ENCODE peak calls at places on chromosomes 12 and 14, in four cellular contexts. W, U, T and J are unnamed samples.

GRCh38 chr12:138898-139534 is 72.4 kb downstream of the IQSEC3 start:
- DNase-seq in W (peak; percentile 53), U (peak; percentile 67), T (peak; percentile 20), J (peak; percentile 11)

GRCh38 chr14:22820731-22821130 is 5.5 kb upstream of the SLC7A7 start:
- DNase-seq in W (no peak), U (no peak), T (no peak), J (no peak)

GRCh38 chr12:53985900-53986685 is 1.1 kb downstream of the HOXC10 start:
- DNase-seq in W (no peak), U (no peak), T (no peak), J (no peak)

GRCh38 chr12:17992002-17992656 is 97.9 kb downstream of the RERGL start:
- DNase-seq in W (no peak), U (no peak), T (no peak), J (peak; percentile 51)

GRCh38 chr12:71455028-71455737 is 15.6 kb downstream of the LGR5 start:
- DNase-seq in W (no peak), U (no peak), T (no peak), J (no peak)

GRCh38 chr12:98060421-98060820 is 455.0 kb upstream of the TMPO start:
- DNase-seq in W (no peak), U (no peak), T (no peak), J (no peak)

GRCh38 chr12:105888696-105889095 is 250.1 kb downstream of the NUAK1 start:
- DNase-seq in W (no peak), U (no peak), T (no peak), J (peak; percentile 58)

GRCh38 chr12:12901158-12901791 is 9.9 kb downstream of the GPRC5A start:
- DNase-seq in W (peak; percentile 56), U (no peak), T (no peak), J (peak; percentile 91)

GRCh38 chr12:69633061-69633460 is 22.4 kb upstream of the LRRC10 start:
- DNase-seq in W (no peak), U (no peak), T (no peak), J (no peak)

GRCh38 chr14:67806228-67806627 is 10.2 kb downstream of the ZFYVE26 start:
- DNase-seq in W (no peak), U (no peak), T (no peak), J (no peak)

GRCh38 chr12:15688202-15688736 is 100.9 kb downstream of the EPS8 start:
- DNase-seq in W (peak; percentile 67), U (peak; percentile 82), T (no peak), J (peak; percentile 68)

GRCh38 chr12:15689751-15690191 is 99.4 kb downstream of the EPS8 start:
- DNase-seq in W (no peak), U (no peak), T (no peak), J (no peak)

GRCh38 chr12:15691372-15691771 is 97.8 kb downstream of the EPS8 start:
- DNase-seq in W (no peak), U (no peak), T (no peak), J (no peak)

GRCh38 chr12:15688838-15689237 is 100.3 kb downstream of the EPS8 start:
- DNase-seq in W (no peak), U (peak; percentile 38), T (no peak), J (no peak)

DNA sequence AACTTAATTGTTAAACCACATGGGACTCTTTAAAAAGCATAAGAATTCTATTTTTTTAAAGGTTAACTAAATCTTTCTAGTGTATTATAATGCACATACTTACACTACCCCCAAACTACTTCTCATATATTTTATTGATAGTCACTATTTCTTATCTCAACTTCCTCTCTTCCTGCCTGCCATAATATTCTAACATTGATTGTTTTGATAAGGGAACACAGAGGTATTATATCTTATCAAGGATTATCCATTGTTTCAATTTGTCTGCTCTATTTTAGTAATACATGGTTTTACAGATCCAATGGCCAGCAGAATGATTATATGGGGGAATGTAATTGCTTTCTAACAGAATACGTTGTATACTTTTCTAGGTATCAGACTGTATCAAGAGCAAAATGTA is 98.9 kb downstream of the EPS8 start:
- DNase-seq in W (no peak), U (no peak), T (no peak), J (no peak)
- H3K27ac ChIP-seq in W (no peak overlapping the region), U (no peak overlapping the region), T (no peak overlapping the region), J (no peak overlapping the region)

GRCh38 chr14:59520224-59520623 is 35.9 kb downstream of the JKAMP start:
- DNase-seq in W (no peak), U (no peak), T (no peak), J (no peak)
- H3K27ac ChIP-seq in W (no peak overlapping the region), U (no peak overlapping the region), T (no peak overlapping the region), J (no peak overlapping the region)

GRCh38 chr14:50262865-50263264 is 31.5 kb upstream of the SOS2 start:
- DNase-seq in W (no peak), U (no peak), T (no peak), J (no peak)
- H3K27ac ChIP-seq in W (no peak overlapping the region), U (no peak overlapping the region), T (no peak overlapping the region), J (no peak overlapping the region)

GRCh38 chr14:103392106-103392505 is 6.9 kb downstream of the MARK3 start:
- DNase-seq in W (no peak), U (no peak), T (no peak), J (no peak)
- H3K27ac ChIP-seq in W (no peak overlapping the region), U (peak overlapping the region; percentile 47), T (no peak overlapping the region), J (no peak overlapping the region)

GRCh38 chr14:94914191-94914590 is 144.3 kb upstream of the GSC start:
- DNase-seq in W (no peak), U (no peak), T (no peak), J (no peak)

GRCh38 chr14:94919896-94920295 is 150.0 kb upstream of the GSC start:
- DNase-seq in W (no peak), U (no peak), T (no peak), J (no peak)

GRCh38 chr14:94921870-94922585 is 152.1 kb upstream of the GSC start:
- DNase-seq in W (no peak), U (no peak), T (no peak), J (no peak)

GRCh38 chr14:94918896-94919295 is 149.0 kb upstream of the GSC start:
- DNase-seq in W (no peak), U (no peak), T (no peak), J (no peak)

GRCh38 chr14:94917041-94917600 is 147.2 kb upstream of the GSC start:
- DNase-seq in W (no peak), U (no peak), T (no peak), J (no peak)
- H3K27ac ChIP-seq in W (no peak overlapping the region), U (no peak overlapping the region), T (no peak overlapping the region), J (no peak overlapping the region)